ENCODE peak calls at places on chromosomes 3 and 15, in six cellular contexts. A is fibroblast of the aortic adventitia, R is stomach, K is osteocyte, P is nephron progenitor cell, Z is AG10803. I is an unnamed sample.

GRCh38 chr3:45486136-45486535 is 97.8 kb downstream of the LARS2 start:
- DNase-seq in R (no peak), Z (peak; percentile 77), A (peak; percentile 37), P (no peak), K (no peak), I (no peak)

GRCh38 chr15:50302581-50302980 is 37.1 kb upstream of the HDC start:
- DNase-seq in A (no peak), Z (no peak), K (no peak), P (no peak), R (no peak), I (no peak)

GRCh38 chr3:12336099-12336498 is 47.2 kb downstream of the PPARG start:
- DNase-seq in K (no peak), P (no peak), Z (no peak), A (no peak), R (no peak), I (no peak)

GRCh38 chr3:100483529-100483928 is 8.9 kb upstream of the TMEM45A start:
- DNase-seq in K (no peak), Z (no peak), A (no peak), P (no peak), R (no peak), I (no peak)

GRCh38 chr3:158107508-158108095 is 1.4 kb upstream of the SHOX2 start:
- DNase-seq in K (no peak), A (no peak), P (no peak), R (no peak), Z (no peak), I (no peak)

GRCh38 chr3:153061938-153062528 is 100.0 kb upstream of the RAP2B start:
- DNase-seq in A (no peak), Z (no peak), R (no peak), P (no peak), K (no peak), I (no peak)

GRCh38 chr15:31031471-31032064 is 40.1 kb upstream of the MTMR10 start:
- DNase-seq in P (no peak), Z (peak; percentile 57), K (no peak), R (no peak), A (peak; percentile 52), I (no peak)

GRCh38 chr3:133693821-133694220 is 32.1 kb upstream of the TOPBP1 start:
- DNase-seq in A (no peak), Z (no peak), R (no peak), K (no peak), P (no peak), I (no peak)

GRCh38 chr3:188431553-188431952 is 277.6 kb downstream of the LPP start:
- DNase-seq in P (no peak), Z (peak; percentile 81), R (no peak), K (no peak), A (peak; percentile 71), I (no peak)

GRCh38 chr3:132161608-132162007 is 126.8 kb upstream of the CPNE4 start:
- DNase-seq in Z (no peak), P (no peak), K (no peak), A (no peak), R (no peak), I (no peak)

GRCh38 chr15:94576889-94577533 is 345.6 kb downstream of the MCTP2 start:
- DNase-seq in R (peak; percentile 31), A (no peak), Z (peak; percentile 0), K (peak; percentile 48), P (no peak), I (no peak)

GRCh38 chr3:126472277-126473006 is 3.2 kb downstream of the ZXDC start:
- DNase-seq in K (no peak), R (peak; percentile 71), P (no peak), A (peak; percentile 93), Z (peak; percentile 96), I (peak; percentile 42)

GRCh38 chr15:97501291-97501690 is 459.2 kb upstream of the ARRDC4 start:
- DNase-seq in A (no peak), R (no peak), Z (no peak), P (no peak), K (no peak), I (no peak)

GRCh38 chr3:158531334-158531733 is 39.7 kb upstream of the MLF1 start:
- DNase-seq in K (no peak), Z (no peak), P (no peak), R (no peak), A (no peak), I (no peak)

GRCh38 chr15:40746916-40747418 is 8.1 kb downstream of the RMDN3 start:
- DNase-seq in K (no peak), R (no peak), Z (peak; percentile 72), A (peak; percentile 90), P (no peak), I (no peak)

GRCh38 chr3:147701195-147701594 is 292.0 kb downstream of the ZIC1 start:
- DNase-seq in K (no peak), R (no peak), P (no peak), Z (peak; percentile 32), A (peak; percentile 48), I (no peak)

GRCh38 chr3:106717178-106717780 is 660.0 kb upstream of the CCDC54 start:
- DNase-seq in R (no peak), Z (no peak), A (no peak), P (no peak), K (no peak), I (no peak)

GRCh38 chr3:154728285-154728684 is 298.3 kb upstream of the GPR149 start:
- DNase-seq in P (no peak), A (no peak), R (no peak), K (no peak), Z (no peak), I (no peak)

DNA sequence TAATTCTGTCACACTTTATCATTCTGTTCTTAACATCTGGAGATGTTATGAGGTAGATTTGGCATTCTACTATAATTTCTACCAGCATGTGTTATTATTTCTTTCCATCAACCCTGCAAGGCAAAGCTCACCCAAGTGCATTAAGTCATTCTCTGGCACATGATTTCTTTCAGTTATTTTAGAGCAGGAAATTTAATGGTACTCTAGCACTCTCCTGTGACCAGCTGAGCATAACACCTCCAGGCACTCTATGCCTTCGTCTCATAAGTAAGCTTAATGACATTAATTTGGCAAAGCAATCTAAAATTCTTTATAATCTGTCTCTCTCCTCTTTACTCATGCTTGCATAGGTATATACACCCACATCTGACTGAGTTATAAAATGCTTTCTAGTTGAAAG is 300.2 kb upstream of the GPR149 start:
- DNase-seq in P (no peak), Z (no peak), A (peak; percentile 9), R (no peak), K (no peak), I (no peak)
- TF ChIP-seq CTCF in P (no peak), Z (no peak), A (no peak), R (no peak), K (no peak), I (no peak)

GRCh38 chr15:74793135-74794028 is 11.5 kb downstream of the CSK start:
- DNase-seq in P (no peak), A (no peak), R (no peak), Z (no peak), K (no peak), I (no peak)
- TF ChIP-seq CTCF in P (no peak), A (no peak), R (no peak), Z (no peak), K (peak; percentile 27), I (no peak)

GRCh38 chr15:58962136-58962535 is 25.3 kb upstream of the RNF111 start:
- DNase-seq in P (no peak), A (no peak), R (no peak), Z (no peak), K (no peak), I (no peak)

GRCh38 chr15:58962662-58963565 is 24.5 kb upstream of the RNF111 start:
- DNase-seq in K (no peak), P (no peak), Z (peak; percentile 6), R (no peak), A (peak; percentile 22), I (no peak)

GRCh38 chr15:58958811-58959210 is 25.3 kb upstream of the SLTM start:
- DNase-seq in R (no peak), A (no peak), P (no peak), Z (no peak), K (no peak), I (no peak)

GRCh38 chr15:58952751-58953150 is 19.3 kb upstream of the SLTM start:
- DNase-seq in A (peak; percentile 46), K (no peak), P (no peak), Z (peak; percentile 17), R (no peak), I (no peak)

GRCh38 chr15:58957101-58957973 is 23.9 kb upstream of the SLTM start:
- DNase-seq in K (no peak), P (peak; percentile 63), R (peak; percentile 39), Z (peak; percentile 53), A (peak; percentile 67), I (no peak)
- TF ChIP-seq CTCF in K (peak; percentile 78), P (peak; percentile 71), R (peak; percentile 51), Z (peak; percentile 88), A (peak; percentile 78), I (peak; percentile 74)

GRCh38 chr3:49700453-49701128 is 11.2 kb downstream of the RNF123 start:
- DNase-seq in Z (no peak), R (no peak), A (no peak), P (no peak), K (no peak), I (no peak)
- TF ChIP-seq CTCF in Z (no peak), R (no peak), A (no peak), P (no peak), K (no peak), I (no peak)

GRCh38 chr3:32004111-32004790 is 22.7 kb downstream of the ZNF860 start:
- DNase-seq in R (no peak), K (no peak), Z (no peak), A (no peak), P (no peak), I (no peak)
- TF ChIP-seq CTCF in R (no peak), K (no peak), Z (no peak), A (no peak), P (no peak), I (no peak)

GRCh38 chr15:55564347-55565145 is 23.6 kb downstream of the PYGO1 start:
- DNase-seq in P (no peak), K (no peak), Z (no peak), A (no peak), R (no peak), I (no peak)
- TF ChIP-seq CTCF in P (no peak), K (no peak), Z (peak; percentile 17), A (peak; percentile 23), R (no peak), I (no peak)

GRCh38 chr3:182255095-182255600 is 538.2 kb upstream of the ATP11B start:
- DNase-seq in A (no peak), P (no peak), R (no peak), Z (no peak), K (no peak), I (no peak)

GRCh38 chr3:182261084-182261483 is 532.2 kb upstream of the ATP11B start:
- DNase-seq in K (no peak), P (peak; percentile 11), R (no peak), Z (no peak), A (no peak), I (no peak)

GRCh38 chr3:182259579-182259978 is 533.7 kb upstream of the ATP11B start:
- DNase-seq in P (peak; percentile 39), Z (no peak), K (no peak), A (no peak), R (peak; percentile 29), I (no peak)

GRCh38 chr3:182257361-182257760 is 535.9 kb upstream of the ATP11B start:
- DNase-seq in P (no peak), K (no peak), Z (no peak), R (no peak), A (no peak), I (no peak)

GRCh38 chr3:182258538-182259177 is 534.6 kb upstream of the ATP11B start:
- DNase-seq in K (no peak), A (peak; percentile 53), P (no peak), R (no peak), Z (peak; percentile 30), I (no peak)
- TF ChIP-seq CTCF in K (peak; percentile 82), A (peak; percentile 51), P (peak; percentile 68), R (peak; percentile 65), Z (peak; percentile 57), I (peak; percentile 37)

I was measured in AG04449.